ENCODE peak calls at places on chromosomes 3 and 15, in eight cellular contexts. K is Peyer's patch, A is transverse colon, L is endothelial cell of umbilical vein, Z is uterus, D is testis, N is ovary, C is body of pancreas. B is an unnamed sample.
A peak's percentile ranks its signal among the peaks of the same experiment; 100 is the strongest.

GRCh38 chr3:84724877-84725276 is 233.9 kb upstream of the CADM2 start:
- DNase-seq in K (no peak), A (no peak), L (no peak), Z (no peak), D (no peak), N (no peak), C (no peak), B (no peak)

GRCh38 chr3:62562596-62562995 is 189.2 kb upstream of the FEZF2 start:
- DNase-seq in K (no peak), A (no peak), L (no peak), Z (no peak), D (no peak), N (no peak), C (no peak), B (no peak)

GRCh38 chr3:179021119-179021903 is 50.3 kb downstream of the ZMAT3 start:
- DNase-seq in K (no peak), A (no peak), L (no peak), Z (no peak), D (no peak), N (no peak), C (no peak), B (no peak)

GRCh38 chr3:38168988-38169363 is 3.6 kb downstream of the OXSR1 start:
- DNase-seq in K (no peak), A (no peak), L (no peak), Z (no peak), D (no peak), N (no peak), C (no peak), B (no peak)

GRCh38 chr3:11236588-11237461 is 35.4 kb upstream of the ATG7 start:
- DNase-seq in K (peak; percentile 77), A (peak; percentile 84), L (peak; percentile 61), Z (peak; percentile 43), D (peak; percentile 74), N (peak; percentile 43), C (peak; percentile 66), B (peak; percentile 74)

GRCh38 chr3:195268608-195269309 is 2.2 kb downstream of the XXYLT1 start:
- DNase-seq in K (no peak), A (no peak), L (no peak), Z (no peak), D (no peak), N (no peak), C (no peak), B (no peak)

GRCh38 chr3:149234671-149235245 is 13.1 kb upstream of the CP start:
- DNase-seq in K (no peak), A (no peak), L (no peak), Z (no peak), D (no peak), N (no peak), C (no peak), B (no peak)

GRCh38 chr3:132629928-132630327 is 29.7 kb downstream of the ACAD11 start:
- DNase-seq in K (no peak), A (no peak), L (peak; percentile 76), Z (no peak), D (no peak), N (no peak), C (no peak), B (no peak)

GRCh38 chr15:78957416-78958093 is 12.7 kb upstream of the CTSH start:
- DNase-seq in K (no peak), A (no peak), L (no peak), Z (no peak), D (no peak), N (no peak), C (no peak), B (no peak)

GRCh38 chr15:90851114-90851513 is 17.3 kb upstream of the FURIN start:
- DNase-seq in K (no peak), A (no peak), L (no peak), Z (no peak), D (no peak), N (no peak), C (no peak), B (no peak)

GRCh38 chr3:97957617-97958311 is 14.5 kb downstream of the RIOX2 start:
- DNase-seq in K (no peak), A (peak; percentile 34), L (no peak), Z (no peak), D (no peak), N (no peak), C (no peak), B (peak; percentile 14)

DNA sequence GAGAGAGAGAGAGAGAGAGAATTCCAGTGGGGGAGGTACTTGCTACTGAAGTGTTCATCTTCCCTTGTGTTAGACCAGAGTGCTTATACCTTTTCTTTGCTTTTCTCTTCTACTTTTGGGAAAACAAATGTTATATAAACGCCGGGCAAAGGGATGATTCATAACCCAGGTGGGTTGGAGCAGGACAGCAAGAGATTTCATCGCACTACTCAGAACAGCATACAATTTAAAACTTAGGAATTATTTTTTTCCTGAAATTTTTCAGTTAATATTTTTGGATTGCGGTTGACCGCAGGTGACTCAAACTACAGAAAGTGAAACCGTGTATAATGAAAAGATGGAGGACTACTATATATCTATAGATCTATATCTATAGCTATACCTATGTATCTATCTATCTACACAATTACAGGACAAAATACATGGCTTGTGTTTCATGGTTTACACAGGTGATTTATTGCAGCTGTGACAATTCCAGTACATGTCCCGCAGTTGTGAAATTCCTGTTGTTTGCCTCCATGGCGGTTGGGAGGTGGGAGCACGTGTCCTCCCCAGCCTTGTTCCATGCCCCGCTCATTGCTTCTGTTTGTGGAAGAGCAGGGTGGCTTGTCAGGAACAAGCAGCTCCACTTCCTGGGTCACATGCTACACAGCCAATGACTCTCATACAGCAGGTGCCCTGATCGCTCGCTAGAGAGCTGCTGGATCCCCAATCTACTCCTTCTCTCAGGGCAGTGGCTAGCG is 270.2 kb upstream of the RGMA start:
- DNase-seq in K (no peak), A (no peak), L (no peak), Z (no peak), D (no peak), N (no peak), C (peak; percentile 61), B (no peak)
- H3K4me1 ChIP-seq in K (no peaks in the 10 kb centered on the region), A (no peaks in the 10 kb centered on the region), L (no peaks in the 10 kb centered on the region), Z (no peaks in the 10 kb centered on the region), D (no peaks in the 10 kb centered on the region), N (no peaks in the 10 kb centered on the region), C (peaks cover 10% of the 10 kb centered on the region), B (no peaks in the 10 kb centered on the region)

GRCh38 chr3:182716114-182716688 is 77.1 kb upstream of the ATP11B start:
- DNase-seq in K (no peak), A (no peak), L (no peak), Z (no peak), D (no peak), N (no peak), C (no peak), B (no peak)

GRCh38 chr3:182711261-182711683 is 82.0 kb upstream of the ATP11B start:
- DNase-seq in K (no peak), A (no peak), L (no peak), Z (no peak), D (no peak), N (no peak), C (no peak), B (no peak)

GRCh38 chr3:182711853-182712252 is 81.5 kb upstream of the ATP11B start:
- DNase-seq in K (no peak), A (no peak), L (no peak), Z (no peak), D (no peak), N (no peak), C (no peak), B (no peak)

GRCh38 chr3:182715006-182715405 is 78.3 kb upstream of the ATP11B start:
- DNase-seq in K (no peak), A (no peak), L (no peak), Z (no peak), D (no peak), N (no peak), C (no peak), B (no peak)

DNA sequence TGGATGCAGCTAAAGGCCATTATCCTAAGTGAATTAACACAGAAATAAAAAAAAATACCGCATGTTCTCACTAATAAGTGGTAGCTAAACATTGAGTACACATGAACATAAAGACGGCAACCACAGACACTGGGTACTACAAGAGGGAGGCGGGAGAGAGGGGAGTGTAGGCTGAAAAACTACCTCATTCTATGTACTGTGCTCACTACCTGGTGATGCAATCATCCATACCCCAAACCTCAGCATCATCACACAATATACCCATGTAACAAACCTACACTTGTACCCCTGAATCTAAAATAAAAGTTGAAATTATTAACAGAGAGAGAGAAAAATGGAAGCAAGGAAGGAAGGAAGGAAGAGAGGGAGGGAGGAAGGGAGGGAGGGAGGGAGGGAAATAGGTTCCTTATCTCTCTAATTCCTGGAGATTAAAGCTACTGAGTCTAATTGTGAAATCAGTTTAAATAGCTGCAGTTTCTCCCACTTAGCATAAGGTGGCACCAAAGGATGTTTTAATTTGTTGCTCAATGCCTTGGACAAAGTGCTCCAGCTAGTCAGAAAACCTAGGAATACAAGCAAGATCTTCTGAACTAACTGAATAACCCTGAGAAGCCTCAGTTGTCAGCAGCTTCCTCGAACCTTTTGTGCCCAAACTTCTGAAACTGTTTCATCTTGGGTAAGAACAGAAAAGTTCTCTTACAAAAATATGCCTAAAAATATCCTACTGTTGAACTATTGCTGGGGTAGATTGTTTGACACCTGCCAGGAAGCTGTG is 79.4 kb upstream of the ATP11B start:
- DNase-seq in K (no peak), A (no peak), L (peak; percentile 75), Z (no peak), D (no peak), N (no peak), C (no peak), B (no peak)
- TF ChIP-seq CTCF in K (no peak), A (peak; percentile 43), L (peak; percentile 40), Z (peak; percentile 64), D (peak; percentile 43), N (peak; percentile 27), C (peak; percentile 78), B (peak; percentile 51)

DNA sequence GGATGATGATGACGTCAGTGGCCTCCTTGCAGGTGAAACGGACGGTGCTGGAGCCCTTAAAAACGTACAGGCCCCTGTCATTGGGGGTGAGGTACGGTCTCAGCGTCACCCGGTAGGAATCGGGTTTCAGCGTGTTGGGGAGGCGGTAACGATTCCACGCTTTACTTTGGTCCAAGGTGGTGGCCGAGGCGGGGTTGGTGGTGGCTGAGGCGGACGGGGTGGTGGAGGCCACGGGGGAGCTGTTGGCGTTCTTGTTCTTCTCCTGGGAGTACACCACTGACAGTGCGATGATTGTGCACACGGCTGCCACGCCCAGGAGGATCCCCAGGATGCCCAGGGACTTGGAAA is 8.5 kb downstream of the ANPEP start:
- DNase-seq in K (no peak), A (no peak), L (no peak), Z (no peak), D (no peak), N (no peak), C (peak; percentile 54), B (no peak)
- TF ChIP-seq POLR2A in K (no peak), A (no peak), L (no peak), Z (no peak), D (no peak), N (no peak), C (no peak), B (no peak)

DNA sequence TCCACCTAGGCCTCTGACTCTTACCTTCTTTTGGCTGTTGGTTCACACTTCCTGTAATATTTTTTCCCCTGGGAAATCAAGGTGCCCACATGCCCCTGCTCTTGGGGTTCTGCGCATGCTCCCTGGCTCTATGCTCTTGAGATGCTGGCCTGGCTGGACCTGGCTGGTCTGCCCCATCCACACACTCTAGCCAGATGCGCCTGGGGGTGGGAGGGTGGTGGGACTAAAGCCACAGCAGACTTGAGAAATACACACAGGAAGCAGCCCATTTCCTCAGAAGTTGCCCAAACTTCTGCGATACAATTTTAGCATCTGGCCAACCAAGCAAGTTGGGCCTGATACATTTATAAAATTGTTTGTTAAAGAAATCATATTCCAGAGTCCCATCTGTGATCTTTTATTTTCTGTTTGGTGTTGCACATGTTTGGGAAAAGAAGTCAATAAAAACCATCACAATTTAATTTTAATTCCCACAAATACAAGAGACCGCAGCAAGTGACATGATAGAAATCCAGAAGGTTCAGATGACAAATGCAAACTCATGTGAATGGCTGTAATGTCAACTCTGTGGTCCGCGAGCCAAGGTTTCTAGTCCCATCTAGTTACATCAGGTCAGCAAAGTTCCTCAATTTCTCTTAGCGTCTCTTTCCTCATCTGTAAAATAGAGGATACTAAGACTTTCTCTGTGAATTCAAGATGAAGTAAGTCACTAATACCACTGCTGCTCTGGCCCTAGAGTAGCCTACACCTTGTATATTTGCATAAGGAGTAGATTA is 55.9 kb upstream of the MEF2A start:
- DNase-seq in K (peak; percentile 56), A (no peak), L (peak; percentile 29), Z (no peak), D (no peak), N (no peak), C (no peak), B (no peak)
- H3K4me1 ChIP-seq in K (no peaks in the 10 kb centered on the region), A (peaks cover 7% of the 10 kb centered on the region), L (peaks cover 23% of the 10 kb centered on the region), Z (no peaks in the 10 kb centered on the region), D (peaks cover 12% of the 10 kb centered on the region), N (peaks cover 11% of the 10 kb centered on the region), C (peaks cover 10% of the 10 kb centered on the region), B (peaks cover 44% of the 10 kb centered on the region)